ENCODE peak calls at places on chromosomes 13 and 19, in five cellular contexts. H is nephron progenitor cell, L is GM10248, V is AG04450, O is breast epithelium. F is an unnamed sample.

GRCh38 chr13:29964181-29964845 is 113.9 kb upstream of the UBL3 start:
- DNase-seq in V (no peak), L (no peak), O (no peak), H (no peak), F (no peak)

GRCh38 chr13:100620792-100621191 is 32.2 kb upstream of the GGACT start:
- DNase-seq in L (no peak), H (no peak), O (no peak), V (no peak), F (no peak)

GRCh38 chr19:16892868-16893685 is 4.3 kb downstream of the F2RL3 start:
- DNase-seq in H (no peak), L (no peak), V (no peak), O (no peak), F (no peak)

GRCh38 chr19:10009269-10009665 is 1.0 kb downstream of the COL5A3 start:
- DNase-seq in O (no peak), L (peak), V (peak), H (peak), F (peak)

GRCh38 chr19:10593820-10594637 is 6.9 kb upstream of the AP1M2 start:
- DNase-seq in V (no peak), H (no peak), O (no peak), L (no peak), F (no peak)

GRCh38 chr19:48511800-48512503 is at the start of gene LMTK3:
- DNase-seq in O (no peak), V (no peak), H (peak), L (peak), F (peak)

GRCh38 chr19:41426116-41426841 is 895 bp downstream of the B3GNT8 start:
- DNase-seq in O (no peak), L (no peak), V (no peak), H (no peak), F (no peak)

GRCh38 chr13:109586509-109587346 is 199.7 kb downstream of the IRS2 start:
- DNase-seq in L (no peak), O (no peak), H (no peak), V (no peak), F (no peak)

GRCh38 chr19:17718988-17719711 is at the start of gene MAP1S:
- DNase-seq in L (peak), O (no peak), H (peak), V (no peak), F (peak)

GRCh38 chr19:52778811-52779210 is 7.8 kb downstream of the ZNF600 start:
- DNase-seq in L (peak), H (no peak), V (no peak), O (no peak), F (peak)

DNA sequence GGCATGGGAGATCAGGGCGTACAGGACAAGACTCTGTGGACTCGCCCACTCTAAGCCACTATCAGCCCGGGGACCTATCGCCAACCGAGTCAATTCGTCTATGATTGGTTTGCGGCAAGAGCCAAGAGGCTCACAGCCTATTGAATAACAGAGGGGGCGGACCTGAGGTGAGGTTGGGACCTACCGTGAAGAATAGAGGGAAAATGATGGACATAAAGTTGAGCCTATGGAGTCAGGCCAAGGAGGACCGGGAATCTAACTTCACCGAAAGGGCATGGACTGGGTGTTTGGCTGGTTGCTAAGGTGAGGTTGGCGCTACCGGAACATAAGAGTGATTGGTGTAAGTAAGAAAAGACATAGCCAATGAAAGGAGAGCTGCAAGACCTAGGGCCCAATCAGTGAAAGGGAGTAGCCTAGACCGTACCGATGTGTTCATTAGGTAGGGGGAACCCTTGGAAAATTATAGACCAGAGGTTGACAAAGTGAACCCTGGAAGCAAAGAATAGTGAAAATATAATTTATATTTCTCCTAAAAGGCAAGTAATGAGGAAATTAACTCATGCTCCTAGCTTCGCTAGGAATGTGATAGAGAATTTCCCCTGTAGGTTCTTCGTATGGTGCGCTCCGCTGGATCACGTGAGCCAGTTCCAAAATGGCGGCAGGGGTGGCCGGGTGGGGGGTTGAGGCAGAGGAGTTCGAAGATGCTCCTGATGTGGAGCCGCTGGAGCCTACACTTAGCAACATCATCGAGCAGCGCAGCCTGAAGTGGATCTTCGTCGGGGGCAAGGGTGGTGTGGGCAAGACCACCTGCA is at the start of gene GET3:
- DNase-seq in V (peak), H (peak), L (peak), O (peak), F (peak)
- TF ChIP-seq CTCF in V (no peak), H (no peak), L (no peak), O (peak), F (no peak)

GRCh38 chr13:111066544-111066943 is 48.6 kb upstream of the ARHGEF7 start:
- DNase-seq in V (no peak), L (no peak), H (no peak), O (no peak), F (no peak)

GRCh38 chr13:111062305-111062704 is 52.8 kb upstream of the ARHGEF7 start:
- DNase-seq in L (no peak), O (no peak), H (no peak), V (no peak), F (no peak)

GRCh38 chr13:111065698-111066097 is 49.4 kb upstream of the ARHGEF7 start:
- DNase-seq in V (no peak), L (no peak), H (no peak), O (no peak), F (no peak)

GRCh38 chr13:111064661-111065060 is 50.4 kb upstream of the ARHGEF7 start:
- DNase-seq in V (no peak), L (no peak), H (no peak), O (no peak), F (no peak)

DNA sequence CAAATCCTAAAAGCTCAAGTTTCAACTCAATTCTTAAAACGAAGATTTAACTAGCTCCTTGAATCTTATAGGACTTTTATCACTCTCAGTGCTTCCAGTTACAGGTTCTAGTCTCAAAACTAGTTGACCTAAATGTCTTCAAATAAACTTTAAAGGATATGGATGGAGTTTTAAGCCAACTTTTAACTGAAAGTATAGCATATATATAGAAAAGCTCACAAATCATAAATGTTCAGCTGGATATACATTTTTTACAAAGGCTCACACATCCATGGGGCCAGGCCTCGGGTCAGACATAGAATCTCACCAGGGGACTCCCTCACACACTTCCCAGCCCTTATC is 47.1 kb upstream of the ARHGEF7 start:
- DNase-seq in V (no peak), O (no peak), L (no peak), H (no peak), F (no peak)
- TF ChIP-seq CTCF in V (no peak), O (no peak), L (no peak), H (peak), F (no peak)

GRCh38 chr13:44141725-44142539 is 231.7 kb upstream of the SERP2 start:
- DNase-seq in L (peak), H (peak), V (peak), O (peak), F (peak)
- TF ChIP-seq CTCF in L (no peak), H (no peak), V (no peak), O (peak), F (no peak)

GRCh38 chr19:5184930-5185329 is 155.7 kb downstream of the PTPRS start:
- DNase-seq in V (no peak), O (no peak), L (no peak), H (no peak), F (peak)

GRCh38 chr19:5183616-5184015 is 157.0 kb downstream of the PTPRS start:
- DNase-seq in V (no peak), H (no peak), O (no peak), L (no peak), F (no peak)

GRCh38 chr19:5189318-5189607 is 151.3 kb downstream of the PTPRS start:
- DNase-seq in H (no peak), L (no peak), O (no peak), V (no peak), F (no peak)

GRCh38 chr19:5188548-5189317 is 151.9 kb downstream of the PTPRS start:
- DNase-seq in H (no peak), L (no peak), O (no peak), V (no peak), F (no peak)

DNA sequence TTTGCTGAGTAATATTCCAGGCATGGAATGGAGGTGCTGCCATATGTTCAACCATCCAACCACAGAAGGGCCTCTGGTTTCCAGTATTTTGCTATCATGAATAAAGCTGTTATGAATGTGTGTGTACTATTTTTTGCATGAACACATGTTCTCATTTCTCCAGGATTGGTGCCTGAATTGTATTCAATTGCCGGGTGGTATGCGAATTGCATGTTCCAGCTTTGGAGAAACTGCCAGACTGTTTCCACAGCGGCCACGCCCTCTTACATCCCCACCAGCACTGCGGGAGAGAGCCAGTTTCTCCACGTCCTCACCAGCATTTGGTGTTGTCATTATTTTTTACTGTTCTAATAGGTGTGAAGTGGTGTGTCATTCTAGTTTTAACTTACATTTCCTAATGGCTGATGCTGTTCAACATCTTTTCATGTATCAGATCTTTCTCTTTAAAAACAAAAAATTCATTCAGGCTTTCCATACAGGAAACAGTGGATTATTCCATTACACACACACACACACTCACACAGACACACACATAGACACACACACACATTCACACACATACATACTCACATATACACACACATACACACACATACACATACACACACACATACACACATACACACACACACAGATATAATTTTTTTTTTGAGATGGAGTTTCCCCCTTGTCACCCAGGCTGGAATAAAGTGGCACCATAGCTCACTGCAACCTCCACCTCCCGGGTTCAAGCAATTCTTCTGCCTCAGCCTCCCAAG is 154.1 kb downstream of the PTPRS start:
- DNase-seq in V (no peak), L (no peak), H (no peak), O (no peak), F (no peak)
- TF ChIP-seq CTCF in V (no peak), L (no peak), H (no peak), O (no peak), F (no peak)

GRCh38 chr19:2608602-2608922 is 93.9 kb downstream of the GNG7 start:
- DNase-seq in O (no peak), V (no peak), L (no peak), H (no peak), F (no peak)
- TF ChIP-seq CTCF in O (no peak), V (no peak), L (no peak), H (no peak), F (no peak)

GRCh38 chr19:1453525-1454371 is 3.8 kb downstream of the APC2 start:
- DNase-seq in H (peak), O (no peak), V (no peak), L (no peak), F (no peak)
- TF ChIP-seq CTCF in H (no peak), O (no peak), V (no peak), L (no peak), F (no peak)

DNA sequence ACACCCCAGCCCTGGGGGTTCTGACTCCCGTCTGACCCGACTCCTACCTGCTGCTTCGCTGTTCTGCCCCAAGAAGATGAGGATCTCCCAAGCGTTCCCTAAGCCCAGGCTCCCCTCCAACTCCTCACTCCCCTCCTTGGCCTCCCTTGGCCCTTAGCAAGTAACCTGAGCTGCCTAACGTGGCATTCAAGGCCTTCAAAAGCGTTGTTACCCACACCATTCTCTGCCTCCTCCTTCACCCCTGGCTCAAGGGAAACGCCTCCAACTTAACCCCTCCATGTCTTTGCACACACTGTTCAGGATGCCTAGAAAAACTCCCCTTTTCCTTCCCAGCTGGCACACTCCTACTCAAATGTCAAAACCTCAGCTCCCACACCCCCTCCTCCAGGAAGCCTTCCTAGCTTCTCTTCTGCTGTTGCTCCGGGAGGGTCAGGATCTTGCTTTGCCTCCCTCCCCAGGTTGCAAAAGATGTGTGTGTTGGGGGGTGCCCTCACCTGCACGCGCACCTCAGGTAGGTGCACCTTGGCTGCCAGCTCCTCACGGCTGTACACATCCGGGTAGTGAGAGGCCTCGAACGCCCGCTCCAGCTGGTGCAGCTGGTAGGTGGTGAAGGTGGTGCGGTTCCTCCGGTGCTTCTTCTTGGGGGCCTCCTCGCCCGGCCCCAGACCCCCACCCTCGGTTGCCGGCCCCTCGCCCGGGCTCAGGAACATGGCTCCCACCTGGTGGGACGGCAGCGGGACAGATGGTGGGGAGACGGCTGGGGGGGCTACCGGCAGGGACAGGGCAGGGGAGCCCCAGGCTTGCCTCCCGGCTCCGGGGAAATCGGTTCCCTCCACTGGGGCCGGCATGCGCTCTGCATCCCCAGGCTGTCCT is 759 bp downstream of the RAX2 start:
- DNase-seq in V (no peak), O (no peak), H (no peak), L (no peak), F (no peak)
- TF ChIP-seq CTCF in V (no peak), O (no peak), H (no peak), L (no peak), F (no peak)

GRCh38 chr13:77480071-77480470 is 55.4 kb upstream of the SCEL start:
- DNase-seq in O (no peak), L (no peak), H (peak), V (no peak), F (no peak)

GRCh38 chr13:77477299-77477848 is 58.1 kb upstream of the SCEL start:
- DNase-seq in L (no peak), O (no peak), V (no peak), H (no peak), F (peak)

GRCh38 chr13:77479326-77479725 is 56.2 kb upstream of the SCEL start:
- DNase-seq in O (no peak), V (no peak), L (no peak), H (no peak), F (no peak)

GRCh38 chr13:77476456-77476855 is 59.0 kb upstream of the SCEL start:
- DNase-seq in H (no peak), O (no peak), V (no peak), L (no peak), F (no peak)

GRCh38 chr13:77478645-77478997 is 56.9 kb upstream of the SCEL start:
- DNase-seq in O (no peak), H (no peak), L (no peak), V (no peak), F (no peak)
- TF ChIP-seq CTCF in O (no peak), H (no peak), L (no peak), V (no peak), F (no peak)

GRCh38 chr13:24489721-24490120 is 22.9 kb downstream of the PARP4 start:
- DNase-seq in O (no peak), L (no peak), H (no peak), V (no peak), F (no peak)

GRCh38 chr13:24493356-24493755 is 19.2 kb downstream of the PARP4 start:
- DNase-seq in V (no peak), O (no peak), L (no peak), H (no peak), F (no peak)

GRCh38 chr13:24491853-24492252 is 20.7 kb downstream of the PARP4 start:
- DNase-seq in O (no peak), V (no peak), L (no peak), H (no peak), F (no peak)

GRCh38 chr13:24497742-24498141 is 14.8 kb downstream of the PARP4 start:
- DNase-seq in L (no peak), O (no peak), H (no peak), V (no peak), F (no peak)

DNA sequence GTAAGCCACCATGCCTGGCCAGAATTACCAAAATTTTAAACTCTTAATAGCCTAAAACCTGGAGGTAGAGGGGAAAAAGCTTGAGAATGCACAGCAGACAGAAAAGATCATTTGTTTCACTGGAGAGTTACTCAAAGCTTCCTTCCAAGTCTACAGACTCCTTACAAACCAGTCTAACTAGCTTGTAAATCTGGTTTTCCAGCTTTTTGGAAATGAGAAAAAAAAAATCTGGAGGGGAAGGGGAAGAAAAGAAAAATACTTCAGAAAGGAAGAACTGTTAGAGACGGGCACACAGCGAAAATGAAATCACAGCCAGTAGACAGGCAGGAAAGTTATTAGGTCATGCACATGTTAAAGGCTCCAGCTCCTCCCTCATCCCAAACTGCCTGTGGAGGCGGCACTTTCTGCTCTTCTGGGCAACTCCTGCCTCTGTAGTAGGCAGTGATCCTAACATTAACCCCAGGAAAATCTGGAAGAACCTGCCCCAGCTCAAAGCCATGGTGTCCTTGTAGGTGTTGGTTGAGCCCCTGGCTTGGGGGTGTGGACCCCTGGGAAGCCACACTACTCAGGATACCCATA is 17.3 kb downstream of the PARP4 start:
- DNase-seq in H (no peak), V (no peak), L (no peak), O (no peak), F (no peak)
- TF ChIP-seq CTCF in H (no peak), V (no peak), L (no peak), O (no peak), F (no peak)

GRCh38 chr13:42279986-42280385 is 8.0 kb downstream of the AKAP11 start:
- DNase-seq in V (no peak), H (no peak), O (no peak), L (no peak), F (no peak)
- TF ChIP-seq CTCF in V (no peak), H (no peak), O (no peak), L (no peak), F (no peak)

F was measured in GM13977.